ENCODE peak calls at places on chromosomes 7 and 10, in eight cellular contexts. M, B, A, F, S, Z, D and Y are unnamed samples.

GRCh38 chr7:139777304-139777890 is 401 bp downstream of the HIPK2 start:
- DNase-seq in M (peak; percentile 59), B (peak; percentile 90), A (peak; percentile 32), F (no peak), S (no peak), Z (no peak), D (peak; percentile 48), Y (peak; percentile 49)

GRCh38 chr7:71784180-71784579 is 628.0 kb downstream of the CALN1 start:
- DNase-seq in M (no peak), B (no peak), A (no peak), F (no peak), S (no peak), Z (no peak), D (no peak), Y (no peak)

GRCh38 chr10:43070121-43071085 is 6.5 kb upstream of the RET start:
- DNase-seq in M (no peak), B (peak; percentile 67), A (no peak), F (no peak), S (no peak), Z (no peak), D (no peak), Y (no peak)

GRCh38 chr7:123687161-123687560 is 31.5 kb downstream of the LMOD2 start:
- DNase-seq in M (no peak), B (no peak), A (no peak), F (no peak), S (no peak), Z (no peak), D (no peak), Y (no peak)

GRCh38 chr10:109633846-109634245 is 289.5 kb downstream of the XPNPEP1 start:
- DNase-seq in M (no peak), B (no peak), A (no peak), F (no peak), S (no peak), Z (no peak), D (no peak), Y (peak; percentile 38)

GRCh38 chr7:5692112-5692844 is 89.2 kb downstream of the RNF216 start:
- DNase-seq in M (no peak), B (peak; percentile 79), A (no peak), F (peak; percentile 97), S (peak; percentile 47), Z (peak; percentile 66), D (peak; percentile 50), Y (no peak)

GRCh38 chr10:79130846-79131245 is 62.1 kb downstream of the ZMIZ1 start:
- DNase-seq in M (no peak), B (no peak), A (no peak), F (no peak), S (no peak), Z (no peak), D (no peak), Y (no peak)

GRCh38 chr10:13224210-13224995 is 9.8 kb downstream of the UCMA start:
- DNase-seq in M (no peak), B (peak; percentile 33), A (no peak), F (peak; percentile 3), S (no peak), Z (peak; percentile 7), D (no peak), Y (peak; percentile 10)

DNA sequence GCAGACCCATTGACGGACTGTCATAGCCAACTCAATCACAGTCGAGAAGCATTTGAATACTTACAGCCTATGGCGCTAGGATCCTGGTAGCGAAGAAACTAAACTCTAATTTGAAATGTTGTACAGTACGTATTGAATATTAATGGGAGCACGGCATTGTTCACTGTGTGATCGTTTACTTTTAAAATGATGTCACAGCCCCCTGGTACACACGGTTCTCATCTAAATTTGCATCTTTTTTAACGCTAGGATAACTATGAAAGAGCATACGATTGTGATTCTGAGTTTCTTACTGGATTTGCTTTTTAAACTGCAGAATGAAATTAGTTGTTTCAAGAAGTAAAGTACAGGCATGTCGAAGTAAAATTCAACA is 895 bp upstream of the NAPEPLD start:
- DNase-seq in M (no peak), B (no peak), A (no peak), F (no peak), S (no peak), Z (no peak), D (no peak), Y (no peak)
- H3K4me3 ChIP-seq in M (peak overlapping the region; percentile 69), B (peak overlapping the region; percentile 71), A (peak overlapping the region; percentile 71), F (peak overlapping the region; percentile 68), S (peak overlapping the region; percentile 71), Z (peak overlapping the region; percentile 78), D (peak overlapping the region; percentile 63), Y (peak overlapping the region; percentile 79)

GRCh38 chr7:124765401-124766352 is at the start of gene GPR37:
- DNase-seq in M (peak; percentile 83), B (peak; percentile 73), A (no peak), F (peak; percentile 29), S (peak; percentile 58), Z (peak; percentile 38), D (peak; percentile 59), Y (no peak)

GRCh38 chr7:124762611-124763143 is 2.9 kb downstream of the GPR37 start:
- DNase-seq in M (peak; percentile 87), B (no peak), A (no peak), F (no peak), S (no peak), Z (no peak), D (peak; percentile 25), Y (no peak)

GRCh38 chr7:124768525-124768924 is 2.9 kb upstream of the GPR37 start:
- DNase-seq in M (no peak), B (no peak), A (no peak), F (no peak), S (no peak), Z (no peak), D (no peak), Y (no peak)

GRCh38 chr7:124764071-124764846 is 1.3 kb downstream of the GPR37 start:
- DNase-seq in M (peak; percentile 46), B (no peak), A (no peak), F (no peak), S (no peak), Z (no peak), D (no peak), Y (no peak)

GRCh38 chr7:124764847-124765400 is 668 bp downstream of the GPR37 start:
- DNase-seq in M (peak; percentile 56), B (no peak), A (no peak), F (no peak), S (no peak), Z (peak; percentile 28), D (peak; percentile 26), Y (no peak)
- H3K4me3 ChIP-seq in M (peak overlapping the region; percentile 55), B (peak overlapping the region; percentile 56), A (peak overlapping the region; percentile 63), F (peak overlapping the region; percentile 50), S (peak overlapping the region; percentile 36), Z (peak overlapping the region; percentile 45), D (peak overlapping the region; percentile 40), Y (no peak overlapping the region)

DNA sequence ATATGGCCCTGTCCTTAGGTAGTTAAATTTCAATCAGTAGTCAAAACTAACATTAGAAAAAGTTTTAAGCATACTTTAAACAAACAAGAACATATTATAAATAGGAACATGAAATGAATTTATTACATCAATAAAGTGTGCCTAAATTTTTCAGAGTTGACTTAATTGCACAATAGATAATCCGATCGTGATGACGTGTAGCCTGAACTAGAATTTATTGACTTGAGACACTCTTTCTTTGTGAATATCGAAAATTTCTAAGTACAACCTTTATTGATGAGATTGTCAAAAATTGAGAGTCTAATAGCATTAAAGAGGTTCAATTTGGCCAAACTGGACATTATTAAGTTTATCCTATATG is 56.0 kb downstream of the CALD1 start:
- DNase-seq in M (no peak), B (no peak), A (no peak), F (no peak), S (no peak), Z (no peak), D (no peak), Y (no peak)
- H3K4me3 ChIP-seq in M (no peak overlapping the region), B (no peak overlapping the region), A (no peak overlapping the region), F (no peak overlapping the region), S (no peak overlapping the region), Z (no peak overlapping the region), D (no peak overlapping the region), Y (no peak overlapping the region)

DNA sequence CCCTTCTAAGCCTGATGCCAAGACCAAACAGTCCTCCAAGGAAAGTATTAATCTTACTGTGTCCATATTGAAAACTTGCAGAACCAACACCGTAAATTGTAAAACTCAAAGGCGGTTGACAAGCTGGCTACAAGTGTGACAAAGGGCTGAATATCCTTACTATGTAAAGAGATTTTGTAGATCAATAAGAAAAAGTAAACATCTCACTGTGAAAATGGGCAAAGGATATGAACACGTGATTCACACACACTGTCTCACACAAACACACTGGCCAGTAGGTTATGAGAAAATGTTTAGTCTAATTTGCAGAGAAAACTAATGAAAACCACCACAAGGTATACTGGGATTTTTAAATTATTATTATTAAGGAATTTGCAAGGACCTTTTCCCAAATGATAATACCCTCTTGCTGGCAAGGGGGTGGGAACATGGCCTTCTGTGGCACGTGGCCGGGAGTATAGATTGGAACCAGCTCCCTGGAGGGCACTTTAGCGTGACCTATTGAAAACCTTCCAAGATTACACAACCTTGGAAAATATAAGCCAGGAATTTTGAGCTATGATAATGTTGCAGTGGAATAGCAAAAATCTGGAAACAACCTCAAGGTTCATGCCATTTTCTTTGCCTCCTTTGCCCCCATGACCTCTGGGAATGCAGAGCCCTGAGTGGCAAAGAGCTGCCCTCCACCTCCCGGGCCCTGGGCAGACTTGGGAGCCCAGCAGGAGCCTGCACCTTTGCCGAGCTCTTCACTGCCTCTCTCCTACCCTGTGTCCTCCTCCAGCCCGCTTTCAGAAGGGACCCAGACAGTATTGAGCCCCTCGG is 26.2 kb upstream of the SLC29A3 start:
- DNase-seq in M (no peak), B (no peak), A (no peak), F (no peak), S (no peak), Z (no peak), D (no peak), Y (no peak)
- H3K4me3 ChIP-seq in M (no peak overlapping the region), B (no peak overlapping the region), A (no peak overlapping the region), F (no peak overlapping the region), S (no peak overlapping the region), Z (no peak overlapping the region), D (no peak overlapping the region), Y (no peak overlapping the region)

GRCh38 chr10:11149499-11149898 is 131.8 kb downstream of the CELF2 start:
- DNase-seq in M (no peak), B (no peak), A (peak; percentile 27), F (no peak), S (no peak), Z (no peak), D (no peak), Y (no peak)
- H3K4me3 ChIP-seq in M (no peak overlapping the region), B (no peak overlapping the region), A (peak overlapping the region; percentile 32), F (no peak overlapping the region), S (no peak overlapping the region), Z (no peak overlapping the region), D (no peak overlapping the region), Y (no peak overlapping the region)

GRCh38 chr7:80136276-80137045 is 1.8 kb downstream of the GNAI1 start:
- DNase-seq in M (no peak), B (no peak), A (no peak), F (peak; percentile 34), S (no peak), Z (no peak), D (no peak), Y (no peak)
- H3K4me3 ChIP-seq in M (peak overlapping the region; percentile 89), B (peak overlapping the region; percentile 78), A (no peak overlapping the region), F (peak overlapping the region; percentile 86), S (no peak overlapping the region), Z (no peak overlapping the region), D (peak overlapping the region; percentile 80), Y (no peak overlapping the region)

DNA sequence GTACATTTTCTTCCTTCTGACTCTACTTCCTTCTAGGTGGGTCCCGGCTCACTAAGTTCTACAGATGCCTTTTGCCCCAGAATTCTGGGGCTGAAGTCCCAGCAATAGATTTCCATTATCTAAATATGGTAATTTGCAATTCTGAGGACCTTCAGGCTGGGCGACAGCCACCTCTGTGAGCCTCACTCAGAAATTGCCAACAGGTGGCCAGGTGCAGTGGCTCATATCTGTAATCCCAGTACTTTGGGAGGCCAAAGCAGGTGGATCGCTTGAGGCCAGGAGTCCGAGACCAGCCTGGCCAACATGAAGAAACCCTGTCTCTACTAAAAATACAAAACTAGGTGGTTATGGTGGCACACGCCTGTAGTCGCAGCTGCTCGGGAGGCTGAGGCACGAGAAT is 23.7 kb downstream of the CREM start:
- DNase-seq in M (no peak), B (no peak), A (no peak), F (no peak), S (no peak), Z (peak; percentile 52), D (no peak), Y (no peak)
- H3K4me3 ChIP-seq in M (no peak overlapping the region), B (no peak overlapping the region), A (no peak overlapping the region), F (no peak overlapping the region), S (no peak overlapping the region), Z (peak overlapping the region; percentile 39), D (no peak overlapping the region), Y (peak overlapping the region; percentile 47)